ENCODE peak calls at places on chromosome 1, in seven cellular contexts. J, T, I, K, H, N and Y are unnamed samples.

GRCh38 chr1:36217667-36218066 is 6.6 kb upstream of the THRAP3 start:
- DNase-seq in N (no peak), T (no peak), J (no peak), K (peak; percentile 70), I (no peak), H (no peak), Y (no peak)

GRCh38 chr1:14217384-14217783 is 381.1 kb upstream of the KAZN start:
- DNase-seq in N (no peak), I (no peak), H (no peak), K (peak; percentile 7), T (no peak), J (no peak), Y (no peak)

GRCh38 chr1:178294654-178295053 is 200.8 kb downstream of the RASAL2 start:
- DNase-seq in T (no peak), K (peak; percentile 41), H (no peak), N (no peak), I (no peak), J (no peak), Y (no peak)

GRCh38 chr1:115837762-115838421 is 3.0 kb downstream of the NHLH2 start:
- DNase-seq in I (no peak), K (no peak), H (no peak), T (peak; percentile 59), J (peak; percentile 48), N (no peak), Y (peak; percentile 5)

GRCh38 chr1:58813361-58813760 is 29.5 kb upstream of the JUN start:
- DNase-seq in N (no peak), J (no peak), K (no peak), H (no peak), I (no peak), T (no peak), Y (no peak)

GRCh38 chr1:75092141-75092540 is 42.0 kb upstream of the LHX8 start:
- DNase-seq in I (no peak), J (no peak), N (no peak), H (no peak), K (no peak), T (no peak), Y (no peak)

GRCh38 chr1:204255225-204255624 is 41.4 kb upstream of the GOLT1A start:
- DNase-seq in J (no peak), K (no peak), N (no peak), H (no peak), T (no peak), I (no peak), Y (no peak)

GRCh38 chr1:22773981-22774471 is 63.4 kb downstream of the EPHB2 start:
- DNase-seq in I (no peak), K (peak; percentile 23), J (peak; percentile 6), T (no peak), N (no peak), H (no peak), Y (no peak)

GRCh38 chr1:193656841-193657240 is 470.4 kb upstream of the B3GALT2 start:
- DNase-seq in T (no peak), K (no peak), J (no peak), N (no peak), H (no peak), I (no peak), Y (no peak)

GRCh38 chr1:93616996-93617669 is 64.5 kb downstream of the BCAR3 start:
- DNase-seq in I (no peak), K (no peak), N (no peak), J (peak; percentile 85), H (no peak), T (no peak), Y (no peak)

GRCh38 chr1:228101614-228101993 is 1.5 kb downstream of the C1orf35 start:
- DNase-seq in H (no peak), K (no peak), N (no peak), T (no peak), J (no peak), I (no peak), Y (no peak)

GRCh38 chr1:32071758-32072621 is 749 bp upstream of the TMEM39B start:
- DNase-seq in N (no peak), K (peak; percentile 75), I (no peak), J (peak; percentile 22), H (no peak), T (no peak), Y (no peak)

GRCh38 chr1:157984469-157984868 is 9.0 kb upstream of the KIRREL1 start:
- DNase-seq in I (no peak), J (no peak), H (no peak), K (no peak), N (no peak), T (no peak), Y (no peak)

GRCh38 chr1:151713874-151714273 is 2.7 kb downstream of the CELF3 start:
- DNase-seq in I (no peak), T (peak; percentile 53), N (no peak), K (no peak), H (no peak), J (no peak), Y (no peak)

GRCh38 chr1:84932991-84933611 is 40.1 kb upstream of the LPAR3 start:
- DNase-seq in J (no peak), K (no peak), H (no peak), T (no peak), N (no peak), I (no peak), Y (no peak)

GRCh38 chr1:203563291-203563690 is 63.3 kb upstream of the ATP2B4 start:
- DNase-seq in N (no peak), T (no peak), K (no peak), H (no peak), I (no peak), J (no peak), Y (no peak)

GRCh38 chr1:156963621-156964020 is 43.2 kb downstream of the LRRC71 start:
- DNase-seq in K (peak; percentile 15), I (peak; percentile 21), N (peak; percentile 12), J (no peak), T (no peak), H (no peak), Y (peak; percentile 15)

GRCh38 chr1:212625781-212626450 is 17.4 kb downstream of the ATF3 start:
- DNase-seq in N (no peak), H (no peak), K (no peak), T (no peak), J (no peak), I (no peak), Y (no peak)

GRCh38 chr1:178509608-178510007 is 3.3 kb upstream of the TEX35 start:
- DNase-seq in J (no peak), K (no peak), I (no peak), N (no peak), T (no peak), H (no peak), Y (no peak)

GRCh38 chr1:18166929-18167328 is 59.3 kb downstream of the IGSF21 start:
- DNase-seq in H (no peak), T (no peak), I (no peak), J (no peak), N (no peak), K (no peak), Y (no peak)

GRCh38 chr1:47738560-47739182 is 258.5 kb downstream of the TRABD2B start:
- DNase-seq in H (no peak), T (peak; percentile 46), I (no peak), K (peak; percentile 77), N (no peak), J (peak; percentile 13), Y (no peak)

GRCh38 chr1:206898089-206898908 is 1.1 kb downstream of the IL24 start:
- DNase-seq in N (no peak), H (no peak), J (no peak), I (no peak), K (peak; percentile 72), T (no peak), Y (no peak)

GRCh38 chr1:27027575-27028250 is 15.1 kb upstream of the TENT5B start:
- DNase-seq in N (no peak), T (no peak), J (no peak), K (no peak), I (no peak), H (no peak), Y (no peak)

GRCh38 chr1:240776237-240776636 is 164.3 kb upstream of the GREM2 start:
- DNase-seq in K (no peak), I (no peak), N (no peak), J (no peak), H (no peak), T (no peak), Y (no peak)

GRCh38 chr1:26417111-26417510 is 6.5 kb downstream of the LIN28A start:
- DNase-seq in T (peak; percentile 96), H (peak; percentile 79), J (peak; percentile 69), N (peak; percentile 78), K (peak; percentile 82), I (peak; percentile 81), Y (peak; percentile 83)

GRCh38 chr1:233647083-233647482 is 33.2 kb downstream of the KCNK1 start:
- DNase-seq in H (no peak), J (no peak), K (no peak), N (no peak), T (no peak), I (no peak), Y (no peak)

GRCh38 chr1:89834078-89834704 is 13.4 kb downstream of the LRRC8D start:
- DNase-seq in K (peak; percentile 54), H (no peak), N (no peak), J (no peak), I (no peak), T (no peak), Y (no peak)

GRCh38 chr1:90850181-90850924 is 133.3 kb upstream of the BARHL2 start:
- DNase-seq in T (peak; percentile 63), N (no peak), J (peak; percentile 33), H (no peak), I (no peak), K (peak; percentile 22), Y (no peak)

GRCh38 chr1:107138767-107139445 is 1.9 kb upstream of the NTNG1 start:
- DNase-seq in N (no peak), I (no peak), H (no peak), K (no peak), J (no peak), T (no peak), Y (no peak)